ENCODE peak calls at places on chromosomes 16 and 17, in four cellular contexts. Q, L, E and I are unnamed samples.

GRCh38 chr16:75485230-75486013 is 9.8 kb downstream of the CHST6 start:
- DNase-seq in Q (no peak), L (no peak), E (no peak), I (no peak)

GRCh38 chr16:85201566-85201965 is 89.3 kb upstream of the CIBAR2 start:
- DNase-seq in Q (peak; percentile 51), L (no peak), E (peak; percentile 66), I (no peak)

GRCh38 chr17:39536468-39536867 is 71.3 kb downstream of the NEUROD2 start:
- DNase-seq in Q (no peak), L (no peak), E (no peak), I (no peak)

GRCh38 chr17:39652635-39653315 is 12.4 kb upstream of the TCAP start:
- DNase-seq in Q (no peak), L (no peak), E (no peak), I (no peak)

GRCh38 chr17:65483438-65483837 is 78.0 kb downstream of the AXIN2 start:
- DNase-seq in Q (no peak), L (no peak), E (no peak), I (no peak)

GRCh38 chr17:18195246-18195645 is 11.6 kb downstream of the ALKBH5 start:
- DNase-seq in Q (no peak), L (no peak), E (no peak), I (no peak)

GRCh38 chr17:81807839-81808238 is 3.9 kb downstream of the GCGR start:
- DNase-seq in Q (no peak), L (no peak), E (no peak), I (no peak)

GRCh38 chr17:54937426-54937825 is 31.0 kb downstream of the COX11 start:
- DNase-seq in Q (no peak), L (no peak), E (no peak), I (no peak)

GRCh38 chr17:59421722-59422121 is 90.3 kb downstream of the YPEL2 start:
- DNase-seq in Q (no peak), L (no peak), E (no peak), I (no peak)

GRCh38 chr17:48641541-48642058 is 15.4 kb upstream of the HOXB9 start:
- DNase-seq in Q (no peak), L (no peak), E (no peak), I (no peak)

GRCh38 chr17:37884516-37884915 is 39.7 kb upstream of the TBC1D3K start:
- DNase-seq in Q (no peak), L (no peak), E (no peak), I (no peak)

GRCh38 chr17:4318596-4318995 is 47.9 kb downstream of the UBE2G1 start:
- DNase-seq in Q (no peak), L (no peak), E (no peak), I (no peak)

GRCh38 chr16:85912271-85912974 is 13.5 kb downstream of the IRF8 start:
- DNase-seq in Q (peak; percentile 78), L (no peak), E (peak; percentile 84), I (no peak)

GRCh38 chr17:76492250-76492988 is 8.8 kb downstream of the RHBDF2 start:
- DNase-seq in Q (no peak), L (no peak), E (no peak), I (no peak)

GRCh38 chr16:79008869-79009179 is 591.7 kb downstream of the MAF start:
- DNase-seq in Q (no peak), L (no peak), E (no peak), I (no peak)

GRCh38 chr16:19223235-19223847 is 55.3 kb downstream of the SYT17 start:
- DNase-seq in Q (no peak), L (peak; percentile 42), E (no peak), I (peak; percentile 77)

GRCh38 chr17:50765454-50766221 is 1.7 kb downstream of the ANKRD40CL start:
- DNase-seq in Q (no peak), L (no peak), E (no peak), I (no peak)

GRCh38 chr17:80782536-80783427 is 208.9 kb upstream of the CHMP6 start:
- DNase-seq in Q (no peak), L (no peak), E (peak; percentile 36), I (no peak)

GRCh38 chr16:72561-73537 is at the start of gene RHBDF1:
- DNase-seq in Q (no peak), L (no peak), E (no peak), I (peak; percentile 63)

GRCh38 chr17:18954321-18954720 is 2.4 kb downstream of the SLC5A10 start:
- DNase-seq in Q (no peak), L (no peak), E (no peak), I (no peak)

GRCh38 chr17:57916925-57917858 is 38.0 kb downstream of the CUEDC1 start:
- DNase-seq in Q (no peak), L (peak; percentile 48), E (no peak), I (peak; percentile 39)

GRCh38 chr16:86222965-86223551 is 287.3 kb upstream of the FOXF1 start:
- DNase-seq in Q (peak; percentile 88), L (no peak), E (peak; percentile 89), I (peak; percentile 72)

GRCh38 chr16:53090271-53090590 is 35.4 kb downstream of the CHD9 start:
- DNase-seq in Q (no peak), L (no peak), E (no peak), I (no peak)

GRCh38 chr16:18932243-18932997 is 6.2 kb upstream of the SMG1 start:
- DNase-seq in Q (peak; percentile 62), L (no peak), E (peak; percentile 74), I (peak; percentile 22)

GRCh38 chr16:10182186-10182683 is at the start of gene GRIN2A:
- DNase-seq in Q (no peak), L (no peak), E (no peak), I (no peak)

GRCh38 chr16:89275837-89276720 is 58.6 kb downstream of the ZNF778 start:
- DNase-seq in Q (no peak), L (no peak), E (no peak), I (no peak)

GRCh38 chr17:144936-145670 is 7.7 kb downstream of the SCGB1C2 start:
- DNase-seq in Q (no peak), L (no peak), E (no peak), I (no peak)

DNA sequence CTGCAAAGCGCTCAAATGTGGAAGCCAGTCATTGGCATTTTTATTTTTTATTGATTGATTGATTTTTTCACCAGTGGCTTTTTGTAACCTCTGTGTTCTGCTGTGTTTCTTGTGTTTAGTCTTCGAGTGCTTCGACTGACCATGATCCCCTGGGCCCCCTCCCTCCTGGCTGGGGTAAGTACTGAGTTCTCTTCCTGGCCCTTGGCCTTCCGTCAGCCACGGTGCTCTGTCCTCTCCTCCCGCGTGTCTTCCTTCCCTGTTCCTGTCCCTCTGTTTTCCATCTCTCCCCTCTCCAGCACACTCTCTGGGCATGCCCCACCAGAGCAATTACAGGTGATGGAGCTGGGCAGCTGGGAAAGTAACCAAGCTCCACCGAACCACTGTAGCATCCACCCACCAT is 25.8 kb upstream of the CLEC18A start:
- DNase-seq in Q (no peak), L (no peak), E (no peak), I (no peak)
- H2AFZ ChIP-seq in Q (no peak overlapping the region), L (no peak overlapping the region), E (no peak overlapping the region), I (no peak overlapping the region)

GRCh38 chr16:27572711-27573110 is 22.8 kb downstream of the KATNIP start:
- DNase-seq in Q (no peak), L (no peak), E (no peak), I (no peak)
- H2AFZ ChIP-seq in Q (no peak overlapping the region), L (no peak overlapping the region), E (no peak overlapping the region), I (no peak overlapping the region)

GRCh38 chr17:46869296-46869695 is 17.9 kb downstream of the WNT9B start:
- DNase-seq in Q (no peak), L (no peak), E (no peak), I (no peak)
- H2AFZ ChIP-seq in Q (no peak overlapping the region), L (no peak overlapping the region), E (no peak overlapping the region), I (no peak overlapping the region)

GRCh38 chr17:78223765-78224164 is 7.7 kb upstream of the TMEM235 start:
- DNase-seq in Q (no peak), L (no peak), E (no peak), I (no peak)

GRCh38 chr17:78224226-78225087 is 7.0 kb upstream of the TMEM235 start:
- DNase-seq in Q (no peak), L (no peak), E (no peak), I (no peak)

GRCh38 chr17:78226055-78226751 is 5.2 kb upstream of the TMEM235 start:
- DNase-seq in Q (no peak), L (no peak), E (no peak), I (no peak)

GRCh38 chr17:78226752-78227454 is 4.5 kb upstream of the TMEM235 start:
- DNase-seq in Q (no peak), L (no peak), E (no peak), I (peak; percentile 71)

DNA sequence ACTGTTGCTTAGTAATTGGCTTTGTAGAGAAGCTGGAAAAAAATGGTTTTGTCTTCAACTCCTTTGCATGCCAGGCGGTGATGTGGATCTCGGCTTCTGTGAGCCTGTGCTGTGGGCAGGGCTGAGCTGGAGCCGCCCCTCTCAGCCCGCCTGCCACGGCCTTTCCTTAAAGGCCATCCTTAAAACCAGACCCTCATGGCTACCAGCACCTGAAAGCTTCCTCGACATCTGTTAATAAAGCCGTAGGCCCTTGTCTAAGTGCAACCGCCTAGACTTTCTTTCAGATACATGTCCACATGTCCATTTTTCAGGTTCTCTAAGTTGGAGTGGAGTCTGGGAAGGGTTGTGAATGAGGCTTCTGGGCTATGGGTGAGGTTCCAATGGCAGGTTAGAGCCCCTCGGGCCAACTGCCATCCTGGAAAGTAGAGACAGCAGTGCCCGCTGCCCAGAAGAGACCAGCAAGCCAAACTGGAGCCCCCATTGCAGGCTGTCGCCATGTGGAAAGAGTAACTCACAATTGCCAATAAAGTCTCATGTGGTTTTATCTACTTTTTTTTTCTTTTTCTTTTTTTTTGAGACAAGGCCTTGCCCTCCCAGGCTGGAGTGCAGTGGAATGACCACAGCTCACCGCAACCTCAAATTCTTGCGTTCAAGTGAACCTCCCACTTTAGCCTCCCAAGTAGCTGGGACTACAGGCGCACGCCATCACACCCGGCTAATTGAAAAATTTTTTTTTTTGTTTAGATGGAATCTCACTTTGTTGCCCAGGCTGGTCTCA is 6.2 kb upstream of the TMEM235 start:
- DNase-seq in Q (no peak), L (no peak), E (no peak), I (no peak)
- H2AFZ ChIP-seq in Q (no peak overlapping the region), L (no peak overlapping the region), E (no peak overlapping the region), I (no peak overlapping the region)

GRCh38 chr17:16521070-16521727 is 29.2 kb upstream of the LRRC75A start:
- DNase-seq in Q (peak; percentile 72), L (peak; percentile 77), E (peak; percentile 80), I (peak; percentile 94)
- H2AFZ ChIP-seq in Q (peak overlapping the region; percentile 81), L (peak overlapping the region; percentile 37), E (peak overlapping the region; percentile 97), I (peak overlapping the region; percentile 79)

GRCh38 chr17:14302421-14303099 is 1.7 kb downstream of the HS3ST3B1 start:
- DNase-seq in Q (peak; percentile 63), L (peak; percentile 41), E (peak; percentile 77), I (peak; percentile 89)

GRCh38 chr17:14301761-14302401 is 1.0 kb downstream of the HS3ST3B1 start:
- DNase-seq in Q (no peak), L (no peak), E (peak; percentile 55), I (no peak)

GRCh38 chr17:14299261-14300093 is 1.4 kb upstream of the HS3ST3B1 start:
- DNase-seq in Q (peak; percentile 60), L (no peak), E (peak; percentile 63), I (no peak)

GRCh38 chr17:14300628-14301278 is at the start of gene HS3ST3B1:
- DNase-seq in Q (peak; percentile 100), L (peak; percentile 96), E (peak; percentile 100), I (peak; percentile 99)

GRCh38 chr17:14301279-14301760 is 439 bp downstream of the HS3ST3B1 start:
- DNase-seq in Q (no peak), L (no peak), E (peak; percentile 42), I (no peak)
- H2AFZ ChIP-seq in Q (peak overlapping the region; percentile 74), L (no peak overlapping the region), E (peak overlapping the region; percentile 73), I (peak overlapping the region; percentile 77)